ENCODE peak calls at places on chromosomes 12 and 14, in four cellular contexts. X, Z, K and C are unnamed samples.

GRCh38 chr12:120086801-120087621 is 29.5 kb downstream of the RAB35 start:
- DNase-seq in Z (peak; percentile 99), K (peak; percentile 100), X (peak; percentile 99), C (peak; percentile 99)

GRCh38 chr12:76539727-76540126 is 19.8 kb downstream of the OSBPL8 start:
- DNase-seq in K (no peak), Z (no peak), X (no peak), C (no peak)

GRCh38 chr12:107873223-107873622 is 98.7 kb downstream of the ASCL4 start:
- DNase-seq in K (no peak), Z (no peak), X (no peak), C (no peak)

GRCh38 chr12:64737539-64737938 is 21.7 kb downstream of the GNS start:
- DNase-seq in Z (no peak), X (no peak), K (no peak), C (no peak)

GRCh38 chr12:12336511-12336910 is 13.5 kb downstream of the MANSC1 start:
- DNase-seq in K (no peak), X (no peak), Z (no peak), C (no peak)

GRCh38 chr12:110889361-110889760 is 31.0 kb downstream of the MYL2 start:
- DNase-seq in X (no peak), K (no peak), Z (no peak), C (no peak)

GRCh38 chr12:3493225-3494049 is 2.4 kb downstream of the PRMT8 start:
- DNase-seq in K (no peak), X (no peak), Z (no peak), C (no peak)

GRCh38 chr12:75334384-75335030 is at the start of gene GLIPR1L1:
- DNase-seq in Z (peak; percentile 94), X (peak; percentile 93), K (peak; percentile 95), C (peak; percentile 79)

GRCh38 chr14:35807131-35807961 is 1.7 kb downstream of the RALGAPA1 start:
- DNase-seq in X (no peak), K (no peak), Z (peak; percentile 6), C (no peak)

GRCh38 chr14:105867961-105868599 is 341.7 kb downstream of the TMEM121 start:
- DNase-seq in K (no peak), X (peak; percentile 7), Z (no peak), C (no peak)

GRCh38 chr12:123472438-123472849 is 14.5 kb downstream of the SNRNP35 start:
- DNase-seq in X (no peak), K (no peak), Z (no peak), C (no peak)

GRCh38 chr14:33842299-33842698 is 108.6 kb downstream of the EGLN3 start:
- DNase-seq in Z (no peak), K (no peak), X (no peak), C (no peak)

GRCh38 chr12:51020448-51021182 is 5.6 kb downstream of the SLC11A2 start:
- DNase-seq in K (peak; percentile 27), X (no peak), Z (no peak), C (no peak)

GRCh38 chr12:73547421-73547820 is 990.2 kb upstream of the ATXN7L3B start:
- DNase-seq in Z (no peak), K (no peak), X (no peak), C (no peak)

GRCh38 chr12:32273063-32273521 is 126.3 kb upstream of the FGD4 start:
- DNase-seq in X (no peak), Z (peak; percentile 48), K (no peak), C (peak; percentile 22)

GRCh38 chr12:124620606-124621295 is 53.3 kb upstream of the NCOR2 start:
- DNase-seq in Z (peak; percentile 60), X (peak; percentile 29), K (no peak), C (no peak)

GRCh38 chr12:124768462-124769165 is 95.0 kb downstream of the SCARB1 start:
- DNase-seq in K (no peak), Z (no peak), X (no peak), C (no peak)

GRCh38 chr14:64253672-64254071 is 40.5 kb downstream of the ESR2 start:
- DNase-seq in K (no peak), X (no peak), Z (peak; percentile 76), C (no peak)

GRCh38 chr12:132121283-132121682 is 22.8 kb downstream of the DDX51 start:
- DNase-seq in X (no peak), Z (no peak), K (no peak), C (no peak)

GRCh38 chr14:90569201-90569600 is 172.4 kb downstream of the CALM1 start:
- DNase-seq in K (no peak), Z (no peak), X (no peak), C (no peak)

GRCh38 chr14:63616015-63616414 is 25.7 kb downstream of the WDR89 start:
- DNase-seq in X (no peak), K (no peak), Z (peak; percentile 43), C (no peak)

GRCh38 chr12:6478406-6478805 is 7.9 kb upstream of the VAMP1 start:
- DNase-seq in X (no peak), K (no peak), Z (no peak), C (no peak)

GRCh38 chr12:9106610-9107541 is 8.8 kb downstream of the A2M start:
- DNase-seq in K (no peak), X (no peak), Z (no peak), C (no peak)

GRCh38 chr14:92352158-92352985 is 29.4 kb downstream of the SLC24A4 start:
- DNase-seq in K (no peak), Z (peak; percentile 45), X (no peak), C (no peak)

GRCh38 chr12:64221656-64222010 is 463 bp downstream of the KICS2 start:
- DNase-seq in K (peak; percentile 93), X (peak; percentile 91), Z (peak; percentile 78), C (no peak)